ENCODE peak calls at places on chromosomes 12 and 14, in four cellular contexts. One of them, this sample, is unnamed.

GRCh38 chr14:77882098-77882497 is 82.2 kb downstream of the ADCK1 start:
- DNase-seq in CD14-positive monocyte: no peak
- DNase-seq in IMR-90: no peak
- DNase-seq in A673: peak; percentile 46
- DNase-seq in this sample: no peak

GRCh38 chr14:99194136-99194535 is 77.9 kb downstream of the BCL11B start:
- DNase-seq in CD14-positive monocyte: peak; percentile 32
- DNase-seq in IMR-90: no peak
- DNase-seq in A673: no peak
- DNase-seq in this sample: no peak

GRCh38 chr12:49428652-49429549 is 61.6 kb downstream of the SPATS2 start:
- DNase-seq in IMR-90: peak; percentile 86
- DNase-seq in CD14-positive monocyte: no peak
- DNase-seq in A673: peak; percentile 82
- DNase-seq in this sample: no peak

GRCh38 chr14:24806061-24806678 is 172.2 kb upstream of the GZMB start:
- DNase-seq in CD14-positive monocyte: no peak
- DNase-seq in A673: peak; percentile 66
- DNase-seq in IMR-90: peak; percentile 45
- DNase-seq in this sample: no peak

GRCh38 chr12:1540690-1541089 is 53.7 kb downstream of the FBXL14 start:
- DNase-seq in A673: no peak
- DNase-seq in CD14-positive monocyte: no peak
- DNase-seq in IMR-90: peak; percentile 62
- DNase-seq in this sample: no peak

GRCh38 chr12:2248087-2248900 is 195.5 kb downstream of the CACNA1C start:
- DNase-seq in IMR-90: peak; percentile 91
- DNase-seq in CD14-positive monocyte: no peak
- DNase-seq in A673: no peak
- DNase-seq in this sample: no peak

GRCh38 chr12:87112946-87113345 is 856.8 kb upstream of the MGAT4C start:
- DNase-seq in A673: no peak
- DNase-seq in IMR-90: peak; percentile 13
- DNase-seq in CD14-positive monocyte: no peak
- DNase-seq in this sample: no peak

GRCh38 chr14:24891987-24892729 is 157.8 kb downstream of the STXBP6 start:
- DNase-seq in A673: no peak
- DNase-seq in CD14-positive monocyte: no peak
- DNase-seq in IMR-90: no peak
- DNase-seq in this sample: no peak

GRCh38 chr12:18375583-18375982 is 114.3 kb downstream of the PIK3C2G start:
- DNase-seq in CD14-positive monocyte: no peak
- DNase-seq in IMR-90: no peak
- DNase-seq in A673: no peak
- DNase-seq in this sample: no peak

GRCh38 chr12:132545183-132545953 is 55.4 kb downstream of the FBRSL1 start:
- DNase-seq in A673: no peak
- DNase-seq in CD14-positive monocyte: no peak
- DNase-seq in IMR-90: no peak
- DNase-seq in this sample: no peak

GRCh38 chr12:23210573-23210972 is 585.6 kb downstream of the ETNK1 start:
- DNase-seq in A673: no peak
- DNase-seq in CD14-positive monocyte: no peak
- DNase-seq in IMR-90: no peak
- DNase-seq in this sample: no peak
- TF ChIP-seq CTCF in A673: no peak
- TF ChIP-seq CTCF in CD14-positive monocyte: no peak
- TF ChIP-seq CTCF in IMR-90: no peak
- TF ChIP-seq CTCF in this sample: no peak

GRCh38 chr14:82872494-82872893 is 1338.8 kb upstream of the SEL1L start:
- DNase-seq in A673: peak; percentile 47
- DNase-seq in CD14-positive monocyte: no peak
- DNase-seq in IMR-90: no peak
- DNase-seq in this sample: no peak
- TF ChIP-seq CTCF in A673: peak; percentile 60
- TF ChIP-seq CTCF in CD14-positive monocyte: peak; percentile 8
- TF ChIP-seq CTCF in IMR-90: no peak
- TF ChIP-seq CTCF in this sample: no peak

GRCh38 chr12:125149160-125150108 is 84.2 kb downstream of the AACS start:
- DNase-seq in IMR-90: no peak
- DNase-seq in A673: no peak
- DNase-seq in CD14-positive monocyte: no peak
- DNase-seq in this sample: no peak
- TF ChIP-seq CTCF in IMR-90: no peak
- TF ChIP-seq CTCF in A673: no peak
- TF ChIP-seq CTCF in CD14-positive monocyte: no peak
- TF ChIP-seq CTCF in this sample: no peak

GRCh38 chr12:103569278-103569677 is 17.8 kb upstream of the STAB2 start:
- DNase-seq in CD14-positive monocyte: no peak
- DNase-seq in IMR-90: no peak
- DNase-seq in A673: no peak
- DNase-seq in this sample: no peak

GRCh38 chr12:103566398-103566797 is 20.7 kb upstream of the STAB2 start:
- DNase-seq in A673: no peak
- DNase-seq in IMR-90: no peak
- DNase-seq in CD14-positive monocyte: no peak
- DNase-seq in this sample: no peak

GRCh38 chr12:103572312-103572711 is 14.8 kb upstream of the STAB2 start:
- DNase-seq in CD14-positive monocyte: no peak
- DNase-seq in IMR-90: no peak
- DNase-seq in A673: no peak
- DNase-seq in this sample: no peak

DNA sequence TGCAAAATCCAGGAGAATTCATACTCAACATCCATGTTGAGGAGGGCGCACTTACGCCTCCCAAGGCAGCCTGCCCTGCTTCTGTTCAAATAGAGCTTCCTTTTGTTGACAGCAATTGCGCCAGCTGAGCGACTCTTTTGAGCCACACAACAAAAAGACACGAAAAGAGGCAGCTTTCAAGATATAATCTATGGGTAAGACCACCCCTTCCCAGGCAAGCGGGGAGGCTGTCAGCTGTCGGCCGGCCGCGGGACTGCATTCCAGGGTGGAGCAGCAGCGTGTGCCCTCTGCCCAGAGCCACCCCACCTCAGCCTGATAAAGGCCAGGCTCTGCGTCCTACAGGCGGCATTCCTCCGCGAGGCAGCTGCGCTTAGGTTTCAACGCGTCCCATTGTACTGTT is 15.8 kb upstream of the STAB2 start:
- DNase-seq in A673: peak; percentile 2
- DNase-seq in IMR-90: no peak
- DNase-seq in CD14-positive monocyte: no peak
- DNase-seq in this sample: no peak
- TF ChIP-seq CTCF in A673: no peak
- TF ChIP-seq CTCF in IMR-90: no peak
- TF ChIP-seq CTCF in CD14-positive monocyte: no peak
- TF ChIP-seq CTCF in this sample: no peak

DNA sequence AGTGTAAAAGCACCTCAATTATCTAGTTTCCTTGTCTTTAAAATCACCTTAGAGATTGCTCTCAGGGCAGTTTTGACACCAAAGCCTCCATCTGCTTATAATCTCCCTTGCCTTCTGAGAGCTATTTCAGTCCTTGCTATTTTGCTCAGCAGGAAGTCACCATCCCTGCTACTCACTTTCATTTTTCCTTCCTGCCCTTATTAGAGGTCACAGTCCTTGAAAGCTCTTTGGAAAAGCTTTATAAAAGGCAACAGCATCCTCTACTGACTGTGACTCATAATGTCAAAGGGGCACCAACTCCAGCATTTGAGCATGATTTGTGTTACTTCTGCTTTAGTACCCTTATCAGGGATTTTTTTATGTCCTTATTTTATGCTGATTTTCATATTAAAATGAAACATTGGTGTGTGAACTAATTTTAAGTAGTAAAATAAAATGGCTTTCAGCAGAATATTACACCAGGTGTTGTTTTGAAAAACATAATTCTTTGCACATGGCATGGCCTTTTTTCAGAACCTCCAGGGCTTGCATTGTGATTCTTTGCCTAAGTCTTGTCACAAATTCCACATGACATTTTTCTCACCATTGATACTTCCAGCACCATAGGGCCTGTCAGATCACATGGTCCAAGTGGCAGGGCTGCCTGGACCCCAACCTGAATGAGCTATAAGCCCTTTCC is 213.0 kb downstream of the ADAMTS20 start:
- DNase-seq in A673: peak; percentile 64
- DNase-seq in CD14-positive monocyte: no peak
- DNase-seq in IMR-90: peak; percentile 76
- DNase-seq in this sample: no peak
- TF ChIP-seq CTCF in A673: peak; percentile 40
- TF ChIP-seq CTCF in CD14-positive monocyte: no peak
- TF ChIP-seq CTCF in IMR-90: peak; percentile 87
- TF ChIP-seq CTCF in this sample: no peak

GRCh38 chr12:53254816-53255545 is 13.1 kb upstream of the ESPL1 start:
- DNase-seq in A673: no peak
- DNase-seq in IMR-90: no peak
- DNase-seq in CD14-positive monocyte: no peak
- DNase-seq in this sample: no peak

GRCh38 chr12:53255993-53256392 is 12.1 kb upstream of the ESPL1 start:
- DNase-seq in CD14-positive monocyte: no peak
- DNase-seq in A673: no peak
- DNase-seq in IMR-90: no peak
- DNase-seq in this sample: no peak

GRCh38 chr12:53251477-53252348 is 16.4 kb upstream of the ESPL1 start:
- DNase-seq in IMR-90: peak; percentile 64
- DNase-seq in A673: peak; percentile 80
- DNase-seq in CD14-positive monocyte: peak; percentile 63
- DNase-seq in this sample: peak; percentile 77

GRCh38 chr12:53253298-53253697 is 14.8 kb upstream of the ESPL1 start:
- DNase-seq in CD14-positive monocyte: no peak
- DNase-seq in A673: no peak
- DNase-seq in IMR-90: no peak
- DNase-seq in this sample: no peak

DNA sequence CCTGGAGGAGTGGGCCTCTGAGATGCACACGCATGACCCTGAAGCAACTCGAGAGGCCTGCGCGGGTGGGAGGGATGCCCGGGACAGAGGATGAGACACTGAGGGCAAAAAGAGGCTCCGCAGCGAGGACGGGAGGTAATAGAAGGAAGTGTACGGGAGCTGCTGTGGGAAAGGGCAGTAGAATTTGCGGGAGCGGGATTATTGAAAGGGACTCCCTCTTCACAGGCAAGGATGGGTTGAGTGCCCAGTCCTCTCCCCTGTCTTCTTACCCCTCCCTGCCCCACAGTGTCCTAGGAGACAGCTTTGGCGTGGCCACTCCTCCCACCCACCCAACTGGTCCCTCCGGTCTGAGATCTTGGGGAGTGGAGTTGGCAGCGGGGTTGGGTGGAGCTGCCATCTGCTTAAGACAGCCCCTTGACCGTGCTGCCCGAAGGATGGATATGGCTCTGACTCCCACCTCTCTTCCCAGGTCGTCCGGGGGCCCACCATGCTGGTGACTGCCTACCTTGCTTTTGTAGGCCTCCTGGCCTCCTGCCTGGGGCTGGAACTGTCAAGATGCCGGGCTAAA is 15.7 kb upstream of the ESPL1 start:
- DNase-seq in A673: no peak
- DNase-seq in CD14-positive monocyte: no peak
- DNase-seq in IMR-90: no peak
- DNase-seq in this sample: no peak
- TF ChIP-seq CTCF in A673: no peak
- TF ChIP-seq CTCF in CD14-positive monocyte: no peak
- TF ChIP-seq CTCF in IMR-90: no peak
- TF ChIP-seq CTCF in this sample: no peak

GRCh38 chr12:123472438-123472849 is 14.5 kb downstream of the SNRNP35 start:
- DNase-seq in A673: no peak
- DNase-seq in IMR-90: no peak
- DNase-seq in CD14-positive monocyte: no peak
- DNase-seq in this sample: no peak

GRCh38 chr12:123471374-123472068 is 13.6 kb downstream of the SNRNP35 start:
- DNase-seq in A673: no peak
- DNase-seq in IMR-90: peak; percentile 92
- DNase-seq in CD14-positive monocyte: no peak
- DNase-seq in this sample: no peak

GRCh38 chr12:123465084-123465483 is 7.1 kb downstream of the SNRNP35 start:
- DNase-seq in A673: no peak
- DNase-seq in CD14-positive monocyte: no peak
- DNase-seq in IMR-90: no peak
- DNase-seq in this sample: no peak

GRCh38 chr12:123474493-123475255 is 16.7 kb downstream of the SNRNP35 start:
- DNase-seq in CD14-positive monocyte: no peak
- DNase-seq in IMR-90: no peak
- DNase-seq in A673: no peak
- DNase-seq in this sample: no peak

DNA sequence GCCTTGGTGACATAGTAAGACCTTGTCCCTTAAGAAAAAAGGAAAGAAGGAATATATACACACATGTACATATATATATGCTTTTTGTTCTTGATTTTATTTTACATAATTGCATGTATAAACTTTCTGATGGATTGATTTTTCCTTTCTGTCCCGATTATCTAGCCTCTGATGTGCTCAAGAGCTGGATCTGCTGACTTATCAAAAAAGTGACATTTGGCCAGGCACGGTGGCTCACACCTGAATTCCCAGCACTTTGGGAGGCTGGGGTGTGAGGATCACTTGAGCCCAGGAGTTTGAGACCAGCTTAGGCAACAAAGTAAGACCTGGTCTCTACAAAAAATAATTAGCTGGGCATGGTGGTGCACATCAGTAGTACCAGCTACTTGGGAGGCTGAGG is 12.0 kb downstream of the SNRNP35 start:
- DNase-seq in IMR-90: no peak
- DNase-seq in CD14-positive monocyte: no peak
- DNase-seq in A673: no peak
- DNase-seq in this sample: no peak
- TF ChIP-seq CTCF in IMR-90: no peak
- TF ChIP-seq CTCF in CD14-positive monocyte: no peak
- TF ChIP-seq CTCF in A673: no peak
- TF ChIP-seq CTCF in this sample: no peak

GRCh38 chr12:114936148-114937099 is 252.4 kb upstream of the TBX3 start:
- DNase-seq in IMR-90: peak; percentile 85
- DNase-seq in CD14-positive monocyte: no peak
- DNase-seq in A673: no peak
- DNase-seq in this sample: no peak

GRCh38 chr12:114932806-114933205 is 248.8 kb upstream of the TBX3 start:
- DNase-seq in CD14-positive monocyte: no peak
- DNase-seq in A673: no peak
- DNase-seq in IMR-90: no peak
- DNase-seq in this sample: no peak

GRCh38 chr12:114938487-114939210 is 254.7 kb upstream of the TBX3 start:
- DNase-seq in A673: no peak
- DNase-seq in IMR-90: no peak
- DNase-seq in CD14-positive monocyte: no peak
- DNase-seq in this sample: no peak

GRCh38 chr12:114933428-114934160 is 249.6 kb upstream of the TBX3 start:
- DNase-seq in A673: no peak
- DNase-seq in IMR-90: peak; percentile 94
- DNase-seq in CD14-positive monocyte: no peak
- DNase-seq in this sample: no peak

DNA sequence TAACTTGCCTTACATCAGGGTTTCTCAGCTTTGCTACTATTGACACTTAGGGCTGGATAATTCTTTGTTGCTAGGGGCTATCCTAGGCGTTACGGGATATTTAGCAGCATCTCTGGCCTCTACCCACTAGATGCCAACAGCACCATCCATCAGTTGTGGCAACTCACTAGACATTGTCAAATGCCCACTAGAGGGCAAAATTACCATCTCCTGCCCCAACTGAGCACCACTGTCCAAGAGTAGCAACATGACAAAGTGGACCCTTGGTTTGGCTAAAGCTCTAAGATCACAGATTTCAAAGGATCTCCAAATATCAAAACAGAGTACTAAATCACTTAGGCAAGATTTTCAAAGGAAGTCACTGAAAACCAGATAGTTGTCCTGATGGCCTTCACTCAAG is 251.7 kb upstream of the TBX3 start:
- DNase-seq in IMR-90: no peak
- DNase-seq in A673: no peak
- DNase-seq in CD14-positive monocyte: no peak
- DNase-seq in this sample: no peak
- TF ChIP-seq CTCF in IMR-90: no peak
- TF ChIP-seq CTCF in A673: no peak
- TF ChIP-seq CTCF in CD14-positive monocyte: no peak
- TF ChIP-seq CTCF in this sample: no peak